ENCODE peak calls at places on chromosomes 11 and 22, in seven cellular contexts. Z, R, Q, X, P, J and C are unnamed samples.

GRCh38 chr11:43756575-43756974 is 76.0 kb downstream of the HSD17B12 start:
- DNase-seq in X (no peak), Z (no peak), R (no peak), Q (no peak), P (no peak), J (no peak), C (no peak)

GRCh38 chr11:5380740-5381342 is 2.8 kb upstream of the OR51M1 start:
- DNase-seq in Z (peak), R (peak), Q (peak), J (peak), X (peak), P (no peak), C (peak)

GRCh38 chr11:19374189-19374588 is 133.4 kb upstream of the E2F8 start:
- DNase-seq in R (no peak), P (no peak), Q (no peak), X (no peak), J (no peak), Z (no peak), C (no peak)

GRCh38 chr22:26394787-26395186 is 34.3 kb upstream of the ASPHD2 start:
- DNase-seq in P (no peak), R (no peak), Z (no peak), J (no peak), Q (no peak), X (no peak), C (no peak)

GRCh38 chr11:33869511-33870422 is 22.1 kb downstream of the LMO2 start:
- DNase-seq in X (peak), Q (peak), Z (no peak), R (peak), P (peak), J (peak), C (peak)

GRCh38 chr11:24391165-24391564 is 105.7 kb upstream of the LUZP2 start:
- DNase-seq in J (no peak), Q (no peak), X (no peak), Z (no peak), R (peak), P (no peak), C (no peak)

GRCh38 chr11:4385978-4386740 is 7.3 kb downstream of the TRIM21 start:
- DNase-seq in R (no peak), J (no peak), Z (no peak), P (no peak), Q (no peak), X (no peak), C (no peak)

GRCh38 chr11:108606495-108607160 is 13.1 kb upstream of the EXPH5 start:
- DNase-seq in X (no peak), J (no peak), R (no peak), Q (no peak), Z (no peak), P (no peak), C (no peak)